ENCODE peak calls at places on chromosomes 5 and 9, in nine cellular contexts. One of them, this sample, is unnamed.

GRCh38 chr5:139385061-139385889 is 2.2 kb upstream of the SLC23A1 start:
- DNase-seq in stomach: peak; percentile 52
- DNase-seq in GM23338: no peak
- DNase-seq in SK-N-SH: no peak
- DNase-seq in suprapubic skin: no peak
- DNase-seq in breast epithelium: no peak
- DNase-seq in spleen: peak; percentile 36
- DNase-seq in esophagus muscularis mucosa: no peak
- DNase-seq in GM12878: no peak
- DNase-seq in this sample: no peak

GRCh38 chr9:96014078-96014477 is 138.6 kb downstream of the ERCC6L2 start:
- DNase-seq in stomach: no peak
- DNase-seq in GM23338: no peak
- DNase-seq in SK-N-SH: no peak
- DNase-seq in suprapubic skin: no peak
- DNase-seq in breast epithelium: no peak
- DNase-seq in spleen: peak; percentile 82
- DNase-seq in esophagus muscularis mucosa: no peak
- DNase-seq in GM12878: no peak
- DNase-seq in this sample: no peak

GRCh38 chr5:140725799-140726471 is 25.7 kb downstream of the ZMAT2 start:
- DNase-seq in stomach: peak; percentile 49
- DNase-seq in GM23338: peak; percentile 90
- DNase-seq in SK-N-SH: peak; percentile 62
- DNase-seq in suprapubic skin: no peak
- DNase-seq in breast epithelium: no peak
- DNase-seq in spleen: no peak
- DNase-seq in esophagus muscularis mucosa: peak; percentile 92
- DNase-seq in GM12878: peak; percentile 81
- DNase-seq in this sample: peak; percentile 19

GRCh38 chr5:63963926-63964325 is 1.7 kb upstream of the HTR1A start:
- DNase-seq in stomach: no peak
- DNase-seq in GM23338: no peak
- DNase-seq in SK-N-SH: no peak
- DNase-seq in suprapubic skin: no peak
- DNase-seq in breast epithelium: no peak
- DNase-seq in spleen: no peak
- DNase-seq in esophagus muscularis mucosa: no peak
- DNase-seq in GM12878: no peak
- DNase-seq in this sample: no peak

GRCh38 chr5:177402271-177403043 is 2.0 kb upstream of the PFN3 start:
- DNase-seq in stomach: peak; percentile 82
- DNase-seq in GM23338: peak; percentile 97
- DNase-seq in SK-N-SH: peak; percentile 81
- DNase-seq in suprapubic skin: no peak
- DNase-seq in breast epithelium: peak; percentile 76
- DNase-seq in spleen: peak; percentile 87
- DNase-seq in esophagus muscularis mucosa: no peak
- DNase-seq in GM12878: no peak
- DNase-seq in this sample: peak; percentile 67

GRCh38 chr5:150043657-150044333 is 42.6 kb downstream of the CSF1R start:
- DNase-seq in stomach: no peak
- DNase-seq in GM23338: no peak
- DNase-seq in SK-N-SH: no peak
- DNase-seq in suprapubic skin: no peak
- DNase-seq in breast epithelium: no peak
- DNase-seq in spleen: no peak
- DNase-seq in esophagus muscularis mucosa: no peak
- DNase-seq in GM12878: no peak
- DNase-seq in this sample: no peak

GRCh38 chr5:133155326-133155969 is 103.6 kb downstream of the HSPA4 start:
- DNase-seq in stomach: no peak
- DNase-seq in GM23338: no peak
- DNase-seq in SK-N-SH: no peak
- DNase-seq in suprapubic skin: no peak
- DNase-seq in breast epithelium: no peak
- DNase-seq in spleen: no peak
- DNase-seq in esophagus muscularis mucosa: no peak
- DNase-seq in GM12878: no peak
- DNase-seq in this sample: no peak

GRCh38 chr9:3956081-3956701 is 343.7 kb downstream of the GLIS3 start:
- DNase-seq in stomach: no peak
- DNase-seq in GM23338: no peak
- DNase-seq in SK-N-SH: no peak
- DNase-seq in suprapubic skin: no peak
- DNase-seq in breast epithelium: no peak
- DNase-seq in spleen: no peak
- DNase-seq in esophagus muscularis mucosa: no peak
- DNase-seq in GM12878: no peak
- DNase-seq in this sample: no peak

GRCh38 chr5:64971538-64971937 is 202.8 kb downstream of the CWC27 start:
- DNase-seq in stomach: no peak
- DNase-seq in GM23338: no peak
- DNase-seq in SK-N-SH: no peak
- DNase-seq in suprapubic skin: no peak
- DNase-seq in breast epithelium: no peak
- DNase-seq in spleen: no peak
- DNase-seq in esophagus muscularis mucosa: no peak
- DNase-seq in GM12878: no peak
- DNase-seq in this sample: no peak

GRCh38 chr5:94245608-94246007 is 372.8 kb downstream of the KIAA0825 start:
- DNase-seq in stomach: no peak
- DNase-seq in GM23338: no peak
- DNase-seq in SK-N-SH: no peak
- DNase-seq in suprapubic skin: no peak
- DNase-seq in breast epithelium: no peak
- DNase-seq in spleen: no peak
- DNase-seq in esophagus muscularis mucosa: no peak
- DNase-seq in GM12878: no peak
- DNase-seq in this sample: no peak

GRCh38 chr5:178589180-178590140 is 733 bp downstream of the COL23A1 start:
- DNase-seq in stomach: no peak
- DNase-seq in GM23338: peak; percentile 65
- DNase-seq in SK-N-SH: peak; percentile 91
- DNase-seq in suprapubic skin: no peak
- DNase-seq in breast epithelium: no peak
- DNase-seq in spleen: peak; percentile 81
- DNase-seq in esophagus muscularis mucosa: no peak
- DNase-seq in GM12878: no peak
- DNase-seq in this sample: peak; percentile 43

GRCh38 chr9:28539432-28539831 is 966.2 kb upstream of the C9orf72 start:
- DNase-seq in stomach: no peak
- DNase-seq in GM23338: no peak
- DNase-seq in SK-N-SH: no peak
- DNase-seq in suprapubic skin: no peak
- DNase-seq in breast epithelium: no peak
- DNase-seq in spleen: no peak
- DNase-seq in esophagus muscularis mucosa: no peak
- DNase-seq in GM12878: no peak
- DNase-seq in this sample: no peak

GRCh38 chr9:128127990-128128835 is 684 bp upstream of the PTGES2 start:
- DNase-seq in stomach: peak; percentile 82
- DNase-seq in GM23338: peak; percentile 95
- DNase-seq in SK-N-SH: peak; percentile 94
- DNase-seq in suprapubic skin: peak; percentile 93
- DNase-seq in breast epithelium: peak; percentile 79
- DNase-seq in spleen: peak; percentile 96
- DNase-seq in esophagus muscularis mucosa: peak; percentile 96
- DNase-seq in GM12878: peak; percentile 68
- DNase-seq in this sample: peak; percentile 73
- TF ChIP-seq POLR2AphosphoS5 in stomach: no peak
- TF ChIP-seq POLR2AphosphoS5 in GM23338: peak; percentile 87
- TF ChIP-seq POLR2AphosphoS5 in SK-N-SH: peak; percentile 58
- TF ChIP-seq POLR2AphosphoS5 in suprapubic skin: peak; percentile 9
- TF ChIP-seq POLR2AphosphoS5 in breast epithelium: peak; percentile 74
- TF ChIP-seq POLR2AphosphoS5 in spleen: peak; percentile 79
- TF ChIP-seq POLR2AphosphoS5 in esophagus muscularis mucosa: peak; percentile 73
- TF ChIP-seq POLR2AphosphoS5 in GM12878: no peak
- TF ChIP-seq POLR2AphosphoS5 in this sample: no peak

GRCh38 chr5:147303976-147304375 is 69.2 kb downstream of the STK32A start:
- DNase-seq in stomach: no peak
- DNase-seq in GM23338: no peak
- DNase-seq in SK-N-SH: no peak
- DNase-seq in suprapubic skin: no peak
- DNase-seq in breast epithelium: no peak
- DNase-seq in spleen: no peak
- DNase-seq in esophagus muscularis mucosa: no peak
- DNase-seq in GM12878: no peak
- DNase-seq in this sample: no peak
- TF ChIP-seq POLR2AphosphoS5 in stomach: no peak
- TF ChIP-seq POLR2AphosphoS5 in GM23338: no peak
- TF ChIP-seq POLR2AphosphoS5 in SK-N-SH: no peak
- TF ChIP-seq POLR2AphosphoS5 in suprapubic skin: no peak
- TF ChIP-seq POLR2AphosphoS5 in breast epithelium: no peak
- TF ChIP-seq POLR2AphosphoS5 in spleen: no peak
- TF ChIP-seq POLR2AphosphoS5 in esophagus muscularis mucosa: no peak
- TF ChIP-seq POLR2AphosphoS5 in GM12878: no peak
- TF ChIP-seq POLR2AphosphoS5 in this sample: no peak

GRCh38 chr9:134492281-134492691 is 149.3 kb upstream of the COL5A1 start:
- DNase-seq in stomach: no peak
- DNase-seq in GM23338: no peak
- DNase-seq in SK-N-SH: peak; percentile 90
- DNase-seq in suprapubic skin: peak; percentile 80
- DNase-seq in breast epithelium: no peak
- DNase-seq in spleen: no peak
- DNase-seq in esophagus muscularis mucosa: no peak
- DNase-seq in GM12878: no peak
- DNase-seq in this sample: no peak

GRCh38 chr9:134494273-134494815 is 147.3 kb upstream of the COL5A1 start:
- DNase-seq in stomach: no peak
- DNase-seq in GM23338: no peak
- DNase-seq in SK-N-SH: no peak
- DNase-seq in suprapubic skin: peak; percentile 50
- DNase-seq in breast epithelium: no peak
- DNase-seq in spleen: peak; percentile 50
- DNase-seq in esophagus muscularis mucosa: no peak
- DNase-seq in GM12878: no peak
- DNase-seq in this sample: no peak

GRCh38 chr9:134493471-134494272 is 147.9 kb upstream of the COL5A1 start:
- DNase-seq in stomach: no peak
- DNase-seq in GM23338: no peak
- DNase-seq in SK-N-SH: no peak
- DNase-seq in suprapubic skin: peak; percentile 59
- DNase-seq in breast epithelium: peak; percentile 37
- DNase-seq in spleen: peak; percentile 48
- DNase-seq in esophagus muscularis mucosa: no peak
- DNase-seq in GM12878: no peak
- DNase-seq in this sample: no peak

GRCh38 chr9:134491856-134492255 is 149.7 kb upstream of the COL5A1 start:
- DNase-seq in stomach: no peak
- DNase-seq in GM23338: no peak
- DNase-seq in SK-N-SH: no peak
- DNase-seq in suprapubic skin: peak; percentile 74
- DNase-seq in breast epithelium: peak; percentile 45
- DNase-seq in spleen: peak; percentile 49
- DNase-seq in esophagus muscularis mucosa: no peak
- DNase-seq in GM12878: no peak
- DNase-seq in this sample: no peak

DNA sequence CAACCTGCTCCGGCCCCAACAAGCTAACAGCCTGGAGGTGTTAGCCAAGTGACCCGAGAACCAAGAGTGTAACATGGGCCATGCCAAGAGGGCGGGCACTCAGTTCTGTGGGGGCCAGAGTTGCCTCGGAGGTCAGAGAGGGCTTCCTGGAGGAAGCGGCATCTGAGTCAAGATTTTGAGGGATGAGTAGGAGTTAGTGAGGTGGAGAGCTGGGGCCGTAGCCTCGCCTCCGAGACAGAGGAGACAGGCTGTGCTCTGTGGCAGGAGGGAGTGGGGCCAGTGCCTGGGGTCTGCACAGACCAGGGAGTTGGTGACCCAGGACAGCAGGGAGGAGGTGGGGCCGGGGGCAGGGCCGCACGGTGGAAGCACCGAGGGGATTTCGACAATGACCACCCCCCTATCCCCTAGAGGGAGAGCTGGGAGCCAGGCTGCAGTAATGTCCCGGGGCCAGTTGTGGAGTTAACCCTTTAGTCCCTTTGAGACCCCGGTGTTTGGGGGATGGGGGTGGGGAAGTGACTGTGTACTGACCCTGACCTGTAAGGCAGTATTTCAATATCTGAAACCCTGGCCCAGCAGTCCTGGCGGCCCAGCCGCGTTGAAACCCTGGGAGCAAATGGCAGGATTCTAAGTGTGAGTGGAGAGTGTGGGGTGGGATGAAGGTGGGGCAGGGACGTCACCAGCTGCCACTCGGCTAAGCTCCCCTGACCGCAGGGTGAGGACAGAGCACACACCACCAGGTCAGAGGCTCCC is 148.7 kb upstream of the COL5A1 start:
- DNase-seq in stomach: no peak
- DNase-seq in GM23338: no peak
- DNase-seq in SK-N-SH: no peak
- DNase-seq in suprapubic skin: peak; percentile 79
- DNase-seq in breast epithelium: no peak
- DNase-seq in spleen: peak; percentile 41
- DNase-seq in esophagus muscularis mucosa: no peak
- DNase-seq in GM12878: no peak
- DNase-seq in this sample: no peak
- TF ChIP-seq POLR2AphosphoS5 in stomach: no peak
- TF ChIP-seq POLR2AphosphoS5 in GM23338: no peak
- TF ChIP-seq POLR2AphosphoS5 in SK-N-SH: no peak
- TF ChIP-seq POLR2AphosphoS5 in suprapubic skin: no peak
- TF ChIP-seq POLR2AphosphoS5 in breast epithelium: no peak
- TF ChIP-seq POLR2AphosphoS5 in spleen: no peak
- TF ChIP-seq POLR2AphosphoS5 in esophagus muscularis mucosa: no peak
- TF ChIP-seq POLR2AphosphoS5 in GM12878: no peak
- TF ChIP-seq POLR2AphosphoS5 in this sample: no peak

GRCh38 chr9:97558701-97559101 is 57.2 kb downstream of the TMOD1 start:
- DNase-seq in stomach: no peak
- DNase-seq in GM23338: no peak
- DNase-seq in SK-N-SH: no peak
- DNase-seq in suprapubic skin: no peak
- DNase-seq in breast epithelium: no peak
- DNase-seq in spleen: peak; percentile 31
- DNase-seq in esophagus muscularis mucosa: no peak
- DNase-seq in GM12878: no peak
- DNase-seq in this sample: no peak

GRCh38 chr9:97559111-97559514 is 57.6 kb downstream of the TMOD1 start:
- DNase-seq in stomach: no peak
- DNase-seq in GM23338: no peak
- DNase-seq in SK-N-SH: no peak
- DNase-seq in suprapubic skin: no peak
- DNase-seq in breast epithelium: no peak
- DNase-seq in spleen: peak; percentile 22
- DNase-seq in esophagus muscularis mucosa: no peak
- DNase-seq in GM12878: peak; percentile 85
- DNase-seq in this sample: peak; percentile 55

GRCh38 chr9:97556721-97557605 is 55.5 kb downstream of the TMOD1 start:
- DNase-seq in stomach: peak; percentile 80
- DNase-seq in GM23338: no peak
- DNase-seq in SK-N-SH: no peak
- DNase-seq in suprapubic skin: no peak
- DNase-seq in breast epithelium: no peak
- DNase-seq in spleen: no peak
- DNase-seq in esophagus muscularis mucosa: no peak
- DNase-seq in GM12878: no peak
- DNase-seq in this sample: no peak

GRCh38 chr9:97556036-97556720 is 54.7 kb downstream of the TMOD1 start:
- DNase-seq in stomach: no peak
- DNase-seq in GM23338: no peak
- DNase-seq in SK-N-SH: peak; percentile 52
- DNase-seq in suprapubic skin: no peak
- DNase-seq in breast epithelium: no peak
- DNase-seq in spleen: no peak
- DNase-seq in esophagus muscularis mucosa: no peak
- DNase-seq in GM12878: no peak
- DNase-seq in this sample: no peak

GRCh38 chr9:97557606-97558095 is 56.2 kb downstream of the TMOD1 start:
- DNase-seq in stomach: peak; percentile 78
- DNase-seq in GM23338: no peak
- DNase-seq in SK-N-SH: peak; percentile 77
- DNase-seq in suprapubic skin: peak; percentile 86
- DNase-seq in breast epithelium: no peak
- DNase-seq in spleen: peak; percentile 64
- DNase-seq in esophagus muscularis mucosa: no peak
- DNase-seq in GM12878: no peak
- DNase-seq in this sample: no peak
- TF ChIP-seq POLR2AphosphoS5 in stomach: peak; percentile 34
- TF ChIP-seq POLR2AphosphoS5 in GM23338: no peak
- TF ChIP-seq POLR2AphosphoS5 in SK-N-SH: no peak
- TF ChIP-seq POLR2AphosphoS5 in suprapubic skin: peak; percentile 44
- TF ChIP-seq POLR2AphosphoS5 in breast epithelium: peak; percentile 49
- TF ChIP-seq POLR2AphosphoS5 in spleen: peak; percentile 69
- TF ChIP-seq POLR2AphosphoS5 in esophagus muscularis mucosa: peak; percentile 95
- TF ChIP-seq POLR2AphosphoS5 in GM12878: no peak
- TF ChIP-seq POLR2AphosphoS5 in this sample: no peak

This sample was measured in GM12891.